ENCODE peak calls at places on chromosomes 3 and 15, in eight cellular contexts. E, O, T, V, Q, J, Z and M are unnamed samples.

GRCh38 chr3:47932431-47932830 is 83.8 kb downstream of the MAP4 start:
- DNase-seq in E (no peak), O (peak; percentile 40), T (no peak), V (no peak), Q (peak; percentile 16), J (no peak), Z (peak; percentile 47), M (no peak)

GRCh38 chr3:128726691-128727031 is 678 bp downstream of the RAB7A start:
- DNase-seq in E (peak; percentile 42), O (peak; percentile 79), T (peak; percentile 53), V (no peak), Q (peak; percentile 90), J (peak; percentile 46), Z (peak; percentile 87), M (no peak)

GRCh38 chr3:107212709-107213664 is 164.3 kb upstream of the CCDC54 start:
- DNase-seq in E (no peak), O (no peak), T (no peak), V (no peak), Q (no peak), J (no peak), Z (no peak), M (no peak)

GRCh38 chr3:33364531-33365128 is 75.6 kb downstream of the UBP1 start:
- DNase-seq in E (no peak), O (peak; percentile 53), T (no peak), V (no peak), Q (peak; percentile 61), J (no peak), Z (peak; percentile 27), M (no peak)

GRCh38 chr15:89179966-89180875 is 41.2 kb downstream of the RLBP1 start:
- DNase-seq in E (no peak), O (peak; percentile 60), T (no peak), V (no peak), Q (no peak), J (no peak), Z (no peak), M (no peak)

GRCh38 chr3:151067158-151067557 is 18.3 kb upstream of the MED12L start:
- DNase-seq in E (peak; percentile 37), O (no peak), T (peak; percentile 39), V (no peak), Q (no peak), J (no peak), Z (peak; percentile 8), M (no peak)

GRCh38 chr3:58667704-58668103 is 1.1 kb upstream of the FAM3D start:
- DNase-seq in E (no peak), O (no peak), T (no peak), V (no peak), Q (no peak), J (no peak), Z (no peak), M (no peak)

GRCh38 chr3:43996379-43997301 is 245.0 kb upstream of the TOPAZ1 start:
- DNase-seq in E (peak; percentile 78), O (peak; percentile 59), T (peak; percentile 74), V (no peak), Q (peak; percentile 90), J (peak; percentile 69), Z (peak; percentile 54), M (no peak)

GRCh38 chr3:28122227-28122626 is 119.2 kb upstream of the CMC1 start:
- DNase-seq in E (no peak), O (peak; percentile 89), T (no peak), V (no peak), Q (no peak), J (no peak), Z (peak; percentile 41), M (no peak)

GRCh38 chr3:46168583-46168982 is 39.5 kb downstream of the CCR1 start:
- DNase-seq in E (no peak), O (no peak), T (no peak), V (no peak), Q (no peak), J (no peak), Z (no peak), M (no peak)

GRCh38 chr15:31329640-31330010 is 3.0 kb downstream of the KLF13 start:
- DNase-seq in E (no peak), O (no peak), T (no peak), V (no peak), Q (no peak), J (no peak), Z (no peak), M (no peak)

GRCh38 chr15:98147415-98147814 is 186.9 kb downstream of the ARRDC4 start:
- DNase-seq in E (no peak), O (no peak), T (no peak), V (peak; percentile 30), Q (no peak), J (no peak), Z (no peak), M (no peak)

GRCh38 chr3:45218578-45219390 is 7.3 kb downstream of the TMEM158 start:
- DNase-seq in E (no peak), O (peak; percentile 74), T (no peak), V (no peak), Q (peak; percentile 85), J (no peak), Z (peak; percentile 84), M (no peak)

GRCh38 chr3:155217591-155217990 is 75.9 kb downstream of the STRIT1 start:
- DNase-seq in E (no peak), O (peak; percentile 87), T (no peak), V (no peak), Q (peak; percentile 79), J (no peak), Z (peak; percentile 93), M (no peak)

GRCh38 chr15:74531144-74531811 is 9.7 kb upstream of the ARID3B start:
- DNase-seq in E (no peak), O (peak; percentile 86), T (peak; percentile 50), V (no peak), Q (peak; percentile 80), J (peak; percentile 42), Z (peak; percentile 90), M (no peak)

GRCh38 chr3:15258720-15259119 is 52.7 kb downstream of the CAPN7 start:
- DNase-seq in E (no peak), O (no peak), T (no peak), V (no peak), Q (no peak), J (no peak), Z (no peak), M (no peak)

GRCh38 chr15:78524230-78524629 is 16.0 kb upstream of the PSMA4 start:
- DNase-seq in E (no peak), O (no peak), T (no peak), V (no peak), Q (no peak), J (no peak), Z (no peak), M (no peak)

GRCh38 chr15:75171408-75171807 is 30.3 kb upstream of the C15orf39 start:
- DNase-seq in E (no peak), O (peak; percentile 82), T (peak; percentile 35), V (peak; percentile 66), Q (peak; percentile 86), J (no peak), Z (peak; percentile 90), M (no peak)

GRCh38 chr3:39107056-39107873 is at the start of the genes GORASP1 and TTC21A:
- DNase-seq in E (peak; percentile 82), O (peak; percentile 85), T (peak; percentile 69), V (peak; percentile 66), Q (peak; percentile 95), J (peak; percentile 94), Z (peak; percentile 84), M (no peak)

GRCh38 chr3:172561894-172562664 is 38.8 kb upstream of the TNFSF10 start:
- DNase-seq in E (peak; percentile 16), O (no peak), T (no peak), V (no peak), Q (no peak), J (no peak), Z (no peak), M (no peak)

GRCh38 chr15:57635300-57635944 is 43.7 kb downstream of the MYZAP start:
- DNase-seq in E (no peak), O (no peak), T (no peak), V (no peak), Q (peak; percentile 50), J (no peak), Z (no peak), M (no peak)
- TF ChIP-seq CTCF in E (no peak), O (no peak), T (no peak), V (no peak), Q (no peak), J (no peak), Z (no peak), M (peak; percentile 23)

GRCh38 chr15:76208786-76209424 is 102.4 kb downstream of the ETFA start:
- DNase-seq in E (no peak), O (peak; percentile 36), T (no peak), V (no peak), Q (no peak), J (no peak), Z (no peak), M (no peak)
- TF ChIP-seq CTCF in E (no peak), O (no peak), T (no peak), V (no peak), Q (no peak), J (no peak), Z (no peak), M (no peak)

GRCh38 chr15:90893175-90894090 is 9.1 kb downstream of the FES start:
- DNase-seq in E (peak; percentile 36), O (no peak), T (no peak), V (no peak), Q (no peak), J (no peak), Z (no peak), M (peak; percentile 92)
- TF ChIP-seq CTCF in E (peak; percentile 16), O (no peak), T (no peak), V (no peak), Q (no peak), J (peak; percentile 14), Z (no peak), M (peak; percentile 29)

GRCh38 chr3:141783632-141784031 is 20.4 kb downstream of the GRK7 start:
- DNase-seq in E (no peak), O (no peak), T (no peak), V (no peak), Q (no peak), J (no peak), Z (no peak), M (no peak)

GRCh38 chr3:141784096-141784495 is 20.9 kb downstream of the GRK7 start:
- DNase-seq in E (no peak), O (no peak), T (no peak), V (no peak), Q (no peak), J (no peak), Z (no peak), M (no peak)

GRCh38 chr3:141777957-141778813 is 15.0 kb downstream of the GRK7 start:
- DNase-seq in E (no peak), O (no peak), T (no peak), V (no peak), Q (no peak), J (no peak), Z (no peak), M (no peak)

GRCh38 chr3:141779667-141780066 is 16.5 kb downstream of the GRK7 start:
- DNase-seq in E (no peak), O (no peak), T (no peak), V (no peak), Q (no peak), J (no peak), Z (no peak), M (no peak)

DNA sequence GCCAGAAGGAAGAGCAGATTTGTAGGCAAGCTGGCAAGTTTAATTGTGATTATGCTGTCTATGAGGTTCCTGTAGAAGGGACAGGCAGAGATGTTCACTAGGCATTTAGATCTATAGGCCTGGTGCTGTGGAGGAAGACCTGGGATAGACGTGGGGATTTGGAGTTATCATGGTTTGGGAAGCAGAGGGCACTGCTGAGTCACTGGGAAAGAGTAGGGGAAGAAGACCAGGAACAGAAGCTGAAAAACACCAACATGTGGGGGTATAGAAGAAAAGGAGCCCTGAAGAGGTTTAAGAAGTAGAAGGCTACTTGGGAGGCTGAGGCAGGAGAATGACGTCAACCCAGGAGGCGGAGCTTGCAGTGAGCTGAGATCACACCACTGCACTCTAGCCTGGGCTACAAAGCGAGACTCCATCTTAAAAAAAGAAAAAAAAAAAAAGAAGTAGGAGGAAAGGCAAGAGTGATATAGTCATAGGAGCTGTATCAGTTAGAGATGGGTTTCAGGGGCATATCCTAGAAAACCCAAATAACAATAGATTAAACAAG is 19.3 kb downstream of the GRK7 start:
- DNase-seq in E (peak; percentile 22), O (peak; percentile 47), T (no peak), V (no peak), Q (no peak), J (no peak), Z (no peak), M (no peak)
- TF ChIP-seq CTCF in E (no peak), O (peak; percentile 24), T (no peak), V (no peak), Q (no peak), J (peak; percentile 34), Z (peak; percentile 12), M (peak; percentile 9)